ENCODE peak calls at places on chromosomes 4 and X, in seven cellular contexts. V is endothelial cell, J is endothelial cell of umbilical vein, E is suprapubic skin, C is stomach, Y is K562, L is lower lobe of right lung. T is an unnamed sample.

GRCh38 chr4:156459584-156459983 is 505.9 kb upstream of the CTSO start:
- DNase-seq in J (no peak), E (no peak), C (no peak), Y (no peak), L (no peak), V (no peak), T (no peak)

GRCh38 chrX:153828723-153829548 is 1.4 kb downstream of the PDZD4 start:
- DNase-seq in Y (no peak), J (no peak), V (no peak), C (no peak), L (no peak), E (no peak), T (no peak)

GRCh38 chrX:102339312-102340298 is 92.6 kb downstream of the NXF2 start:
- DNase-seq in V (no peak), E (peak), L (peak), C (no peak), Y (no peak), J (no peak), T (peak)

GRCh38 chr4:23728393-23728792 is 161.5 kb downstream of the PPARGC1A start:
- DNase-seq in J (no peak), C (no peak), L (no peak), V (no peak), E (no peak), Y (no peak), T (no peak)

GRCh38 chrX:72097081-72097480 is 34.6 kb downstream of the RTL5 start:
- DNase-seq in C (no peak), Y (no peak), V (no peak), E (no peak), J (no peak), L (no peak), T (no peak)

GRCh38 chr4:142080960-142081359 is 444.6 kb downstream of the IL15 start:
- DNase-seq in L (no peak), C (no peak), J (no peak), Y (no peak), V (no peak), E (no peak), T (no peak)

GRCh38 chrX:72123471-72124185 is 8.1 kb downstream of the RTL5 start:
- DNase-seq in E (no peak), Y (no peak), C (no peak), J (peak), V (peak), L (peak), T (no peak)

GRCh38 chr4:104649631-104650030 is 154.9 kb upstream of the CXXC4 start:
- DNase-seq in L (no peak), C (no peak), J (no peak), Y (no peak), V (no peak), E (no peak), T (no peak)

GRCh38 chr4:142194905-142195304 is 558.5 kb downstream of the IL15 start:
- DNase-seq in Y (no peak), V (no peak), J (no peak), E (no peak), C (no peak), L (no peak), T (no peak)

GRCh38 chr4:95547708-95548471 is 883 bp downstream of the UNC5C start:
- DNase-seq in V (peak), E (peak), L (peak), C (no peak), Y (no peak), J (peak), T (no peak)

GRCh38 chr4:72842323-72842722 is 227.2 kb downstream of the COX18 start:
- DNase-seq in E (no peak), Y (no peak), V (no peak), L (no peak), J (no peak), C (no peak), T (no peak)

GRCh38 chr4:10158355-10158942 is 41.9 kb upstream of the WDR1 start:
- DNase-seq in V (no peak), Y (no peak), J (no peak), C (peak), L (no peak), E (no peak), T (peak)

GRCh38 chr4:173485164-173485563 is 44.9 kb downstream of the HAND2 start:
- DNase-seq in C (no peak), E (no peak), L (no peak), J (no peak), Y (no peak), V (no peak), T (no peak)

GRCh38 chr4:141131738-141132688 is 1.3 kb downstream of the RNF150 start:
- DNase-seq in C (no peak), E (peak), L (no peak), J (peak), Y (no peak), V (peak), T (no peak)

GRCh38 chr4:118344801-118345200 is 8.0 kb downstream of the PRSS12 start:
- DNase-seq in J (no peak), Y (no peak), C (no peak), E (no peak), V (no peak), L (no peak), T (no peak)

GRCh38 chrX:136767104-136767941 is 13.4 kb downstream of the ARHGEF6 start:
- DNase-seq in L (peak), Y (peak), V (peak), E (peak), J (peak), C (peak), T (peak)

GRCh38 chrX:68571292-68572256 is 72.7 kb downstream of the YIPF6 start:
- DNase-seq in J (no peak), E (no peak), Y (peak), V (no peak), C (no peak), L (no peak), T (no peak)

GRCh38 chr4:73376251-73376650 is 27.8 kb upstream of the ALB start:
- DNase-seq in V (no peak), J (no peak), Y (no peak), E (no peak), C (no peak), L (no peak), T (no peak)

GRCh38 chrX:50747471-50747900 is 66.5 kb downstream of the SHROOM4 start:
- DNase-seq in J (peak), E (no peak), C (no peak), V (peak), Y (peak), L (no peak), T (peak)

GRCh38 chrX:38028300-38028699 is 21.9 kb downstream of the SYTL5 start:
- DNase-seq in L (no peak), E (no peak), Y (no peak), V (no peak), C (no peak), J (no peak), T (no peak)

GRCh38 chrX:152819732-152820131 is 10.8 kb downstream of the CETN2 start:
- DNase-seq in Y (no peak), E (no peak), L (no peak), V (no peak), C (no peak), J (no peak), T (no peak)

GRCh38 chrX:152822383-152823086 is 8.0 kb downstream of the CETN2 start:
- DNase-seq in L (no peak), J (no peak), C (no peak), V (no peak), Y (no peak), E (no peak), T (no peak)

GRCh38 chrX:152824841-152825374 is 5.6 kb downstream of the CETN2 start:
- DNase-seq in Y (no peak), L (no peak), V (no peak), E (no peak), J (no peak), C (no peak), T (no peak)

GRCh38 chrX:152821145-152821765 is 9.3 kb downstream of the CETN2 start:
- DNase-seq in V (peak), L (no peak), C (peak), Y (peak), J (peak), E (no peak), T (peak)

DNA sequence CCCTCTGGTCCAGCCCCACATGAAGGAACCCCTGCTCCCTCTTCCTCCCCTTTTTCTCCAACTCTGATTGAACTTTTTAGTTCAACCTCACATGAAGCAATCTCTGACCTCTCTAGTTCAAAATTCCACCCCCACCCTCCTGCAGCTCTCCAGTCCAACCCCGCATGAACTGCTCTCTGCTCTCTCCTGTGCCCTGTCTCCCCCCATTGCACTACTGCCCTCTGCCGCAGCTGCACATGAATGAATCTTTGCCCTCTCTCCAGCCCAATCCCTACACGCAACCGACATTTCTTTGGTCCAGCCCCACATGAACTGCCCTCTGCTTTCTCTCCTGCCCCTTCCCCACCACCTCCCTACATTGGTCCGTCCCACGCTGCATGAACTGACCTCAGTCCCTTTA is 6.9 kb downstream of the CETN2 start:
- DNase-seq in C (no peak), V (no peak), E (no peak), J (no peak), Y (no peak), L (no peak), T (no peak)
- TF ChIP-seq CTCF in C (no peak), V (no peak), E (no peak), J (no peak), Y (peak), L (no peak), T (no peak)

GRCh38 chr4:183889190-183889589 is 15.9 kb upstream of the STOX2 start:
- DNase-seq in C (no peak), V (no peak), L (no peak), J (no peak), E (no peak), Y (no peak), T (no peak)

GRCh38 chr4:183888564-183888963 is 16.5 kb upstream of the STOX2 start:
- DNase-seq in V (no peak), Y (no peak), L (no peak), J (no peak), C (no peak), E (no peak), T (no peak)

DNA sequence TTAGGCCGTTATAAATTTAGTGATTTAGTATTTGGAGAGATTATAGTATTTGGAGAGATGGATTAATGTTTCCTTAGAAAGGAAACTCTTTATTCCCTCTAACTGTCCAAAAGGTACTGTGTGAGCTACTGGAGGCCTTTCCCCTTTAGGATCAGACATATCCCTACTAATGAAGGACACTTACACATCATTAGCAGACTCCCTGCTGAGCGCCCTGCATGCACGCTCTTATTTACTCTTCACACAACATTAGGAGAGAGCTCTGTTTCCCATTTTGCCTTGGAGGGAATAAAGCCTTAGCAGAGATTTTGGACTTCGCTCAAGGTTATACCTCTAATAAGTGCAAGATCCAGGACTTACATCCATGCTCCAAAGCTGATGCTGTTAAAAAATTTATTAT is 17.8 kb upstream of the STOX2 start:
- DNase-seq in Y (no peak), C (no peak), E (no peak), V (no peak), J (no peak), L (no peak), T (no peak)
- TF ChIP-seq CTCF in Y (no peak), C (no peak), E (no peak), V (no peak), J (no peak), L (no peak), T (no peak)

GRCh38 chr4:44725861-44726820 is at the start of gene GNPDA2:
- DNase-seq in E (peak), L (peak), J (peak), Y (peak), V (peak), C (peak), T (peak)
- TF ChIP-seq CTCF in E (no peak), L (peak), J (peak), Y (peak), V (no peak), C (peak), T (no peak)

GRCh38 chr4:166493828-166494432 is 620.9 kb downstream of the TLL1 start:
- DNase-seq in L (no peak), V (no peak), C (no peak), Y (no peak), E (no peak), J (no peak), T (no peak)
- TF ChIP-seq CTCF in L (no peak), V (no peak), C (no peak), Y (no peak), E (no peak), J (no peak), T (no peak)

GRCh38 chr4:115234405-115235093 is 121.1 kb upstream of the NDST4 start:
- DNase-seq in J (no peak), Y (no peak), L (no peak), E (no peak), V (peak), C (no peak), T (peak)
- TF ChIP-seq CTCF in J (no peak), Y (no peak), L (peak), E (no peak), V (peak), C (no peak), T (peak)

GRCh38 chr4:6275351-6275750 is 5.7 kb downstream of the WFS1 start:
- DNase-seq in L (no peak), E (no peak), Y (no peak), V (no peak), C (no peak), J (no peak), T (no peak)
- TF ChIP-seq CTCF in L (no peak), E (no peak), Y (no peak), V (no peak), C (no peak), J (no peak), T (no peak)

GRCh38 chrX:54248309-54248708 is 65.3 kb upstream of the FAM120C start:
- DNase-seq in V (no peak), L (no peak), E (no peak), C (no peak), J (peak), Y (peak), T (no peak)
- TF ChIP-seq CTCF in V (no peak), L (peak), E (no peak), C (peak), J (peak), Y (peak), T (peak)